ENCODE peak calls at places on chromosomes 4 and X, in six cellular contexts. V is cardiac fibroblast, L is gastrocnemius medialis, W is WTC11, E is GM13976, R is glutamatergic neuron. S is an unnamed sample.
A peak's percentile ranks its signal among the peaks of the same experiment; 100 is the strongest.

GRCh38 chr4:184395451-184395917 is 78.9 kb downstream of the IRF2 start:
- DNase-seq in V (no peak), L (no peak), W (no peak), E (peak; percentile 51), R (no peak), S (no peak)

GRCh38 chrX:139192386-139192961 is 338.1 kb upstream of the F9 start:
- DNase-seq in V (no peak), L (no peak), W (no peak), E (no peak), R (no peak), S (no peak)

GRCh38 chrX:134604701-134605271 is 53.5 kb downstream of the PLAC1 start:
- DNase-seq in V (peak; percentile 73), L (peak; percentile 12), W (no peak), E (no peak), R (no peak), S (no peak)

GRCh38 chr4:95505149-95505548 is 43.6 kb downstream of the UNC5C start:
- DNase-seq in V (peak; percentile 63), L (no peak), W (no peak), E (no peak), R (no peak), S (no peak)

GRCh38 chrX:100376581-100376980 is 33.5 kb downstream of the PCDH19 start:
- DNase-seq in V (peak; percentile 5), L (no peak), W (no peak), E (no peak), R (no peak), S (no peak)

GRCh38 chr4:120156115-120156718 is 89.6 kb upstream of the MAD2L1 start:
- DNase-seq in V (peak; percentile 86), L (no peak), W (no peak), E (peak; percentile 8), R (no peak), S (no peak)

GRCh38 chrX:18210470-18210869 is 10.2 kb downstream of the BEND2 start:
- DNase-seq in V (peak; percentile 0), L (no peak), W (no peak), E (no peak), R (no peak), S (no peak)

GRCh38 chrX:33336783-33337182 is 125.4 kb upstream of the DMD start:
- DNase-seq in V (peak; percentile 44), L (no peak), W (no peak), E (no peak), R (no peak), S (no peak)

GRCh38 chr4:109548655-109549054 is 11.4 kb upstream of the MCUB start:
- DNase-seq in V (peak; percentile 83), L (no peak), W (no peak), E (no peak), R (no peak), S (no peak)

GRCh38 chr4:185781555-185782215 is 30.3 kb downstream of the SORBS2 start:
- DNase-seq in V (no peak), L (no peak), W (no peak), E (no peak), R (no peak), S (no peak)

GRCh38 chrX:136768469-136769084 is 12.2 kb downstream of the ARHGEF6 start:
- DNase-seq in V (peak; percentile 82), L (peak; percentile 81), W (peak; percentile 12), E (peak; percentile 38), R (peak; percentile 43), S (no peak)

GRCh38 chr4:156128616-156129015 is 174.9 kb upstream of the CTSO start:
- DNase-seq in V (no peak), L (no peak), W (no peak), E (no peak), R (no peak), S (no peak)

GRCh38 chr4:124505211-124505610 is 207.3 kb downstream of the ANKRD50 start:
- DNase-seq in V (peak; percentile 21), L (no peak), W (no peak), E (no peak), R (no peak), S (no peak)

GRCh38 chr4:110683600-110683999 is 60.7 kb upstream of the PITX2 start:
- DNase-seq in V (no peak), L (no peak), W (no peak), E (no peak), R (no peak), S (no peak)

GRCh38 chrX:19194285-19195242 is 72.3 kb upstream of the ADGRG2 start:
- DNase-seq in V (no peak), L (no peak), W (no peak), E (no peak), R (no peak), S (no peak)

GRCh38 chr4:138681000-138681604 is 334.5 kb upstream of the NOCT start:
- DNase-seq in V (peak; percentile 79), L (peak; percentile 50), W (peak; percentile 78), E (peak; percentile 56), R (peak; percentile 84), S (peak; percentile 38)

GRCh38 chr4:125321709-125322362 is 7.1 kb downstream of the FAT4 start:
- DNase-seq in V (peak; percentile 54), L (peak; percentile 24), W (no peak), E (no peak), R (no peak), S (no peak)

GRCh38 chr4:57187241-57187640 is 77.1 kb upstream of the IGFBP7 start:
- DNase-seq in V (peak; percentile 8), L (no peak), W (no peak), E (no peak), R (no peak), S (no peak)

GRCh38 chrX:103793541-103793932 is 16.9 kb downstream of the PLP1 start:
- DNase-seq in V (peak; percentile 18), L (no peak), W (no peak), E (no peak), R (no peak), S (no peak)
- TF ChIP-seq CTCF in V (no peak), L (no peak), W (no peak), E (no peak), R (no peak), S (no peak)

GRCh38 chr4:153645183-153645582 is 38.9 kb upstream of the TLR2 start:
- DNase-seq in V (no peak), L (no peak), W (peak; percentile 19), E (no peak), R (no peak), S (no peak)
- TF ChIP-seq CTCF in V (peak; percentile 33), L (no peak), W (no peak), E (no peak), R (peak; percentile 26), S (no peak)

GRCh38 chrX:56782362-56782761 is 53.3 kb downstream of the NBDY start:
- DNase-seq in V (no peak), L (no peak), W (no peak), E (no peak), R (no peak), S (no peak)

GRCh38 chrX:56783996-56784620 is 55.1 kb downstream of the NBDY start:
- DNase-seq in V (no peak), L (no peak), W (no peak), E (no peak), R (no peak), S (no peak)

GRCh38 chrX:56782791-56783449 is 53.9 kb downstream of the NBDY start:
- DNase-seq in V (no peak), L (no peak), W (no peak), E (no peak), R (no peak), S (no peak)

GRCh38 chrX:56784666-56785065 is 55.6 kb downstream of the NBDY start:
- DNase-seq in V (no peak), L (no peak), W (no peak), E (no peak), R (no peak), S (no peak)

DNA sequence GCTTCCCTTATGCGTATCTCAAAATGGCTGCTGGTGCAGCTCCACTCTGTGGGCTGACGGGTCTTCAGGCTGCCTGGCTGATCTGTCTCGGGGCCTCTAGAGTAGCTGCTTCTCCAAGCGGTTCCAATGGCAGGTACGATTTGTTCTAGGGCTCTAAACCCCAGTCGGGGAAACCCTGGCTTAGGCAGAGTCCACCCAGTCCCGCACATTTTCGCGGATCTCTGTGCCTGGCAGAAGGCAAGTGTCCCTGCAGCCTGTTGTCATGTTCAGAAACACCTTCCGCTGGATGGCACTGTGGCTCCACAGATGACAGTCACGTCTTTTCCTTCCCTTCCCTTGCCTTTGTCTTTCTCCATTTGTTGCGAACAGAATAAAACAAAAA is 54.4 kb downstream of the NBDY start:
- DNase-seq in V (no peak), L (no peak), W (peak; percentile 20), E (no peak), R (no peak), S (no peak)
- TF ChIP-seq CTCF in V (no peak), L (no peak), W (no peak), E (peak; percentile 52), R (no peak), S (no peak)

GRCh38 chr4:148022975-148023374 is 291.1 kb downstream of the ARHGAP10 start:
- DNase-seq in V (no peak), L (no peak), W (no peak), E (no peak), R (no peak), S (no peak)

GRCh38 chr4:148026022-148026421 is 294.1 kb downstream of the ARHGAP10 start:
- DNase-seq in V (peak; percentile 26), L (no peak), W (no peak), E (no peak), R (no peak), S (no peak)

GRCh38 chr4:148023782-148024181 is 291.9 kb downstream of the ARHGAP10 start:
- DNase-seq in V (no peak), L (no peak), W (no peak), E (no peak), R (no peak), S (no peak)

GRCh38 chr4:148017801-148018200 is 285.9 kb downstream of the ARHGAP10 start:
- DNase-seq in V (peak; percentile 60), L (no peak), W (no peak), E (no peak), R (no peak), S (no peak)

GRCh38 chr4:148021706-148022105 is 289.8 kb downstream of the ARHGAP10 start:
- DNase-seq in V (no peak), L (no peak), W (no peak), E (no peak), R (no peak), S (no peak)
- TF ChIP-seq CTCF in V (no peak), L (no peak), W (no peak), E (no peak), R (no peak), S (no peak)

GRCh38 chr4:94357624-94358023 is 15.0 kb upstream of the HPGDS start:
- DNase-seq in V (no peak), L (no peak), W (no peak), E (no peak), R (no peak), S (no peak)

GRCh38 chr4:94352996-94353395 is 10.4 kb upstream of the HPGDS start:
- DNase-seq in V (peak; percentile 20), L (no peak), W (no peak), E (no peak), R (no peak), S (no peak)

GRCh38 chr4:94358101-94358500 is 15.5 kb upstream of the HPGDS start:
- DNase-seq in V (no peak), L (no peak), W (no peak), E (no peak), R (no peak), S (no peak)

GRCh38 chr4:94354474-94354896 is 11.8 kb upstream of the HPGDS start:
- DNase-seq in V (no peak), L (no peak), W (no peak), E (no peak), R (no peak), S (no peak)

GRCh38 chr4:94356444-94356843 is 13.8 kb upstream of the HPGDS start:
- DNase-seq in V (no peak), L (no peak), W (no peak), E (no peak), R (no peak), S (no peak)
- TF ChIP-seq CTCF in V (no peak), L (no peak), W (no peak), E (no peak), R (no peak), S (no peak)

S was measured in activated B cell treated with CpG ODN at 0.5 μM for 24 hours.